ENCODE peak calls at places on chromosomes 6 and 20, in eight cellular contexts. M, B, A, Q, X, Y, Z and O are unnamed samples.

GRCh38 chr20:10565922-10566897 is 107.6 kb downstream of the JAG1 start:
- DNase-seq in A (no peak), Y (no peak), Z (no peak), B (no peak), Q (no peak), M (no peak), X (no peak), O (no peak)

GRCh38 chr6:27091661-27092315 is 155.7 kb upstream of the PRSS16 start:
- DNase-seq in A (no peak), B (no peak), X (no peak), Z (no peak), Q (peak; percentile 41), M (peak; percentile 46), Y (no peak), O (no peak)

GRCh38 chr20:22623211-22623610 is 38.8 kb upstream of the FOXA2 start:
- DNase-seq in Z (no peak), Y (no peak), M (no peak), Q (no peak), A (no peak), X (no peak), B (no peak), O (no peak)

GRCh38 chr20:63242736-63243135 is 7.0 kb downstream of the BIRC7 start:
- DNase-seq in A (no peak), M (no peak), Y (no peak), Z (no peak), X (peak; percentile 19), B (no peak), Q (no peak), O (no peak)

GRCh38 chr20:2652724-2653510 is 485 bp downstream of the NOP56 start:
- DNase-seq in Q (no peak), M (peak; percentile 78), Y (no peak), X (peak; percentile 79), B (no peak), Z (no peak), A (no peak), O (no peak)

GRCh38 chr6:26493258-26493657 is 6.8 kb upstream of the BTN1A1 start:
- DNase-seq in Z (no peak), B (no peak), A (no peak), Y (no peak), Q (no peak), M (no peak), X (no peak), O (no peak)

GRCh38 chr6:41257369-41258195 is 28.9 kb downstream of the TREM1 start:
- DNase-seq in Y (no peak), X (no peak), Z (no peak), A (no peak), B (no peak), M (peak; percentile 92), Q (no peak), O (no peak)

GRCh38 chr6:168877821-168878282 is 375.8 kb downstream of the THBS2 start:
- DNase-seq in B (no peak), Q (no peak), M (peak; percentile 61), Y (no peak), Z (peak; percentile 2), X (peak; percentile 58), A (no peak), O (no peak)

GRCh38 chr6:35678021-35678654 is 10.6 kb downstream of the FKBP5 start:
- DNase-seq in A (no peak), Z (no peak), X (no peak), M (no peak), Q (no peak), Y (no peak), B (no peak), O (no peak)

GRCh38 chr6:34142599-34142998 is 3.3 kb downstream of the GRM4 start:
- DNase-seq in B (peak; percentile 41), A (no peak), M (peak; percentile 91), Z (no peak), X (peak; percentile 72), Q (peak; percentile 73), Y (no peak), O (no peak)

GRCh38 chr6:56890066-56890465 is 64.8 kb upstream of the BEND6 start:
- DNase-seq in M (no peak), Q (no peak), B (no peak), Z (no peak), A (no peak), X (no peak), Y (no peak), O (no peak)

GRCh38 chr6:134636221-134636830 is 313.6 kb downstream of the ALDH8A1 start:
- DNase-seq in Y (no peak), A (peak; percentile 8), X (no peak), Q (no peak), Z (no peak), B (no peak), M (no peak), O (no peak)

GRCh38 chr20:14235355-14235754 is 102.1 kb downstream of the FLRT3 start:
- DNase-seq in Y (no peak), B (no peak), X (no peak), Z (no peak), Q (no peak), A (no peak), M (no peak), O (no peak)

GRCh38 chr20:1810926-1811620 is 84.1 kb upstream of the SIRPA start:
- DNase-seq in A (no peak), B (no peak), Q (no peak), Y (no peak), Z (peak; percentile 79), X (no peak), M (peak; percentile 43), O (no peak)

GRCh38 chr6:44009425-44010321 is 117.6 kb downstream of the MRPL14 start:
- DNase-seq in Y (no peak), B (peak; percentile 69), X (no peak), Z (no peak), A (no peak), Q (no peak), M (no peak), O (no peak)

GRCh38 chr6:137811121-137811911 is 55.7 kb upstream of the TNFAIP3 start:
- DNase-seq in Y (no peak), X (no peak), M (peak; percentile 50), B (peak; percentile 70), Q (no peak), A (peak; percentile 73), Z (no peak), O (peak; percentile 81)

GRCh38 chr6:84816196-84816745 is 51.9 kb upstream of the TBX18 start:
- DNase-seq in Y (no peak), M (no peak), Z (no peak), Q (no peak), A (no peak), X (no peak), B (no peak), O (no peak)

GRCh38 chr20:3010985-3011723 is 32.3 kb upstream of the GNRH2 start:
- DNase-seq in M (no peak), Y (no peak), Q (no peak), X (no peak), Z (no peak), A (no peak), B (no peak), O (no peak)

GRCh38 chr20:32908334-32909292 is 49.9 kb downstream of the EFCAB8 start:
- DNase-seq in Q (no peak), X (no peak), M (peak; percentile 29), B (peak; percentile 45), Z (no peak), A (no peak), Y (no peak), O (no peak)

GRCh38 chr20:62961310-62961783 is 8.8 kb downstream of the SLC17A9 start:
- DNase-seq in A (no peak), M (peak; percentile 80), B (no peak), Z (no peak), Q (peak; percentile 50), X (peak; percentile 81), Y (no peak), O (no peak)

GRCh38 chr6:90595854-90596253 is 9.0 kb upstream of the MAP3K7 start:
- DNase-seq in Q (no peak), A (no peak), X (no peak), B (no peak), M (no peak), Z (no peak), Y (no peak), O (no peak)

GRCh38 chr6:39037082-39037487 is 11.5 kb upstream of the GLP1R start:
- DNase-seq in M (no peak), B (no peak), Y (no peak), Z (no peak), A (no peak), X (no peak), Q (no peak), O (no peak)

GRCh38 chr20:49916146-49917002 is 1.0 kb upstream of the SPATA2 start:
- DNase-seq in B (no peak), A (no peak), Z (no peak), M (peak; percentile 65), Y (no peak), X (no peak), Q (no peak), O (no peak)

GRCh38 chr6:11938285-11938890 is 73.7 kb upstream of the HIVEP1 start:
- DNase-seq in Y (no peak), Q (peak; percentile 48), M (peak; percentile 91), X (no peak), B (no peak), Z (no peak), A (no peak), O (no peak)

GRCh38 chr6:137867685-137868509 is 838 bp downstream of the TNFAIP3 start:
- DNase-seq in Z (no peak), Y (no peak), X (peak; percentile 27), M (peak; percentile 65), Q (peak; percentile 21), B (peak; percentile 72), A (peak; percentile 39), O (peak; percentile 55)

GRCh38 chr20:54219751-54220426 is 12.0 kb downstream of the PFDN4 start:
- DNase-seq in A (no peak), Y (no peak), X (no peak), B (no peak), Q (no peak), M (peak; percentile 70), Z (peak; percentile 48), O (no peak)

GRCh38 chr20:47150403-47151152 is 205.9 kb downstream of the ZMYND8 start:
- DNase-seq in B (no peak), Q (peak; percentile 90), Z (no peak), Y (no peak), A (no peak), M (peak; percentile 93), X (peak; percentile 79), O (peak; percentile 34)

GRCh38 chr6:166471797-166472260 is 89.1 kb upstream of the MPC1 start:
- DNase-seq in Z (no peak), M (no peak), X (peak; percentile 1), B (no peak), Q (no peak), Y (no peak), A (no peak), O (no peak)

GRCh38 chr20:36493013-36493800 is 48.1 kb upstream of the MYL9 start:
- DNase-seq in X (peak; percentile 47), Y (no peak), B (no peak), Q (peak; percentile 56), Z (no peak), A (no peak), M (no peak), O (peak; percentile 35)

GRCh38 chr20:62606551-62607201 is 35.6 kb upstream of the SLCO4A1 start:
- DNase-seq in Z (no peak), B (peak; percentile 88), Y (no peak), A (no peak), X (no peak), M (peak; percentile 62), Q (peak; percentile 45), O (no peak)

GRCh38 chr20:24987244-24987643 is 5.3 kb downstream of the APMAP start:
- DNase-seq in B (no peak), Z (no peak), X (no peak), Y (no peak), A (no peak), M (no peak), Q (no peak), O (no peak)

GRCh38 chr6:22322103-22322882 is 25.5 kb upstream of the PRL start:
- DNase-seq in A (no peak), Z (no peak), B (no peak), X (no peak), M (peak; percentile 86), Q (no peak), Y (no peak), O (no peak)

GRCh38 chr6:49517919-49518318 is 18.2 kb downstream of the GLYATL3 start:
- DNase-seq in A (no peak), B (no peak), X (no peak), Z (no peak), M (no peak), Q (no peak), Y (no peak), O (no peak)

GRCh38 chr20:33232486-33233072 is 3.2 kb upstream of the BPIFA1 start:
- DNase-seq in A (no peak), M (no peak), Q (no peak), B (no peak), X (no peak), Z (no peak), Y (no peak), O (no peak)